ENCODE peak calls at places on chromosomes 6 and 20, in nine cellular contexts. Y, Q, G, T, D, V, W, C and L are unnamed samples.

GRCh38 chr6:44381739-44382138 is 5.8 kb upstream of the CDC5L start:
- DNase-seq in Y (no peak), Q (no peak), G (no peak), T (peak), D (no peak), V (no peak), W (no peak), C (no peak), L (no peak)

GRCh38 chr6:53309897-53310291 is 38.9 kb downstream of the ELOVL5 start:
- DNase-seq in Y (no peak), Q (no peak), G (no peak), T (no peak), D (no peak), V (no peak), W (no peak), C (no peak), L (no peak)

GRCh38 chr6:166786704-166787293 is 159.7 kb upstream of the RPS6KA2 start:
- DNase-seq in Y (no peak), Q (peak), G (peak), T (no peak), D (no peak), V (no peak), W (peak), C (no peak), L (no peak)

GRCh38 chr6:150775400-150775799 is 90.1 kb upstream of the MTHFD1L start:
- DNase-seq in Y (no peak), Q (no peak), G (no peak), T (no peak), D (no peak), V (no peak), W (no peak), C (no peak), L (no peak)

GRCh38 chr6:56387621-56388413 is 140.4 kb upstream of the COL21A1 start:
- DNase-seq in Y (no peak), Q (no peak), G (no peak), T (peak), D (peak), V (no peak), W (no peak), C (no peak), L (no peak)

GRCh38 chr6:111921108-111921507 is 47.9 kb upstream of the FYN start:
- DNase-seq in Y (no peak), Q (no peak), G (no peak), T (no peak), D (no peak), V (no peak), W (no peak), C (no peak), L (no peak)

GRCh38 chr6:15464211-15464725 is 198.6 kb downstream of the DTNBP1 start:
- DNase-seq in Y (no peak), Q (peak), G (no peak), T (no peak), D (peak), V (peak), W (no peak), C (no peak), L (no peak)

GRCh38 chr20:19815553-19815991 is 57.5 kb downstream of the RIN2 start:
- DNase-seq in Y (no peak), Q (peak), G (no peak), T (peak), D (no peak), V (no peak), W (no peak), C (no peak), L (peak)

GRCh38 chr6:37535701-37536461 is 36.2 kb upstream of the CCDC167 start:
- DNase-seq in Y (no peak), Q (no peak), G (no peak), T (no peak), D (peak), V (no peak), W (no peak), C (no peak), L (no peak)

GRCh38 chr6:99885051-99885450 is 109.0 kb downstream of the MCHR2 start:
- DNase-seq in Y (no peak), Q (no peak), G (no peak), T (no peak), D (no peak), V (no peak), W (no peak), C (no peak), L (no peak)

GRCh38 chr6:142744836-142745235 is 200.1 kb downstream of the HIVEP2 start:
- DNase-seq in Y (no peak), Q (no peak), G (no peak), T (no peak), D (no peak), V (no peak), W (no peak), C (no peak), L (no peak)

GRCh38 chr20:21096321-21097043 is 9.7 kb downstream of the LINC00237 start:
- DNase-seq in Y (no peak), Q (peak), G (peak), T (peak), D (no peak), V (no peak), W (peak), C (no peak), L (no peak)

GRCh38 chr6:117345292-117345610 is 79.9 kb downstream of the VGLL2 start:
- DNase-seq in Y (no peak), Q (no peak), G (no peak), T (no peak), D (no peak), V (no peak), W (no peak), C (no peak), L (no peak)

GRCh38 chr6:40523505-40524172 is 63.5 kb downstream of the LRFN2 start:
- DNase-seq in Y (no peak), Q (no peak), G (no peak), T (no peak), D (no peak), V (no peak), W (no peak), C (no peak), L (no peak)

GRCh38 chr6:149237464-149237863 is 80.0 kb upstream of the TAB2 start:
- DNase-seq in Y (no peak), Q (no peak), G (no peak), T (no peak), D (no peak), V (no peak), W (no peak), C (no peak), L (no peak)

GRCh38 chr20:34058831-34059230 is 53.2 kb downstream of the EIF2S2 start:
- DNase-seq in Y (no peak), Q (no peak), G (no peak), T (no peak), D (no peak), V (no peak), W (no peak), C (no peak), L (no peak)

GRCh38 chr6:70998148-70998547 is 41.3 kb upstream of the B3GAT2 start:
- DNase-seq in Y (no peak), Q (no peak), G (no peak), T (no peak), D (no peak), V (no peak), W (no peak), C (no peak), L (no peak)

GRCh38 chr6:36499918-36500317 is 47.4 kb downstream of the STK38 start:
- DNase-seq in Y (no peak), Q (no peak), G (no peak), T (no peak), D (no peak), V (no peak), W (no peak), C (no peak), L (no peak)

GRCh38 chr6:136982928-136983327 is 60.8 kb downstream of the SLC35D3 start:
- DNase-seq in Y (no peak), Q (no peak), G (no peak), T (no peak), D (no peak), V (no peak), W (no peak), C (no peak), L (no peak)

GRCh38 chr6:3808759-3809514 is 40.2 kb upstream of the FAM50B start:
- DNase-seq in Y (no peak), Q (peak), G (no peak), T (peak), D (peak), V (peak), W (no peak), C (peak), L (peak)

GRCh38 chr6:37182736-37183590 is 13.0 kb downstream of the PIM1 start:
- DNase-seq in Y (no peak), Q (no peak), G (no peak), T (peak), D (peak), V (peak), W (peak), C (no peak), L (no peak)

GRCh38 chr6:83958250-83958685 is 75.3 kb upstream of the MRAP2 start:
- DNase-seq in Y (no peak), Q (no peak), G (no peak), T (no peak), D (no peak), V (no peak), W (no peak), C (no peak), L (no peak)

GRCh38 chr6:25641940-25642666 is 9.9 kb upstream of the SCGN start:
- DNase-seq in Y (no peak), Q (peak), G (no peak), T (no peak), D (no peak), V (no peak), W (no peak), C (no peak), L (no peak)

GRCh38 chr6:170088349-170088951 is 202.4 kb downstream of the DLL1 start:
- DNase-seq in Y (peak), Q (no peak), G (no peak), T (peak), D (peak), V (peak), W (no peak), C (peak), L (peak)

GRCh38 chr20:36856196-36856595 is 19.7 kb upstream of the TLDC2 start:
- DNase-seq in Y (no peak), Q (no peak), G (no peak), T (no peak), D (no peak), V (no peak), W (no peak), C (no peak), L (no peak)

GRCh38 chr6:28491984-28492317 is 23.6 kb downstream of the GPX6 start:
- DNase-seq in Y (no peak), Q (no peak), G (no peak), T (no peak), D (no peak), V (no peak), W (no peak), C (no peak), L (no peak)

GRCh38 chr6:24778121-24778520 is 3.4 kb downstream of the GMNN start:
- DNase-seq in Y (no peak), Q (no peak), G (no peak), T (no peak), D (no peak), V (no peak), W (no peak), C (no peak), L (no peak)

GRCh38 chr6:146339716-146340115 is 203.9 kb upstream of the RAB32 start:
- DNase-seq in Y (no peak), Q (peak), G (no peak), T (peak), D (no peak), V (no peak), W (no peak), C (no peak), L (no peak)

GRCh38 chr6:54768542-54768941 is 78.0 kb upstream of the FAM83B start:
- DNase-seq in Y (no peak), Q (no peak), G (no peak), T (no peak), D (no peak), V (no peak), W (no peak), C (no peak), L (no peak)

GRCh38 chr20:6651016-6651415 is 116.5 kb upstream of the BMP2 start:
- DNase-seq in Y (no peak), Q (no peak), G (no peak), T (no peak), D (peak), V (peak), W (no peak), C (peak), L (peak)

GRCh38 chr6:132714160-132714559 is 305 bp upstream of the VNN1 start:
- DNase-seq in Y (no peak), Q (no peak), G (no peak), T (no peak), D (no peak), V (no peak), W (no peak), C (no peak), L (no peak)

GRCh38 chr6:30483677-30484279 is 5.5 kb upstream of the HLA-E start:
- DNase-seq in Y (no peak), Q (peak), G (no peak), T (no peak), D (no peak), V (no peak), W (peak), C (no peak), L (no peak)

GRCh38 chr20:24236963-24237362 is 232.5 kb upstream of the SYNDIG1 start:
- DNase-seq in Y (no peak), Q (no peak), G (peak), T (no peak), D (no peak), V (no peak), W (no peak), C (no peak), L (no peak)

GRCh38 chr6:166724576-166724975 is 97.5 kb upstream of the RPS6KA2 start:
- DNase-seq in Y (no peak), Q (no peak), G (no peak), T (no peak), D (no peak), V (no peak), W (no peak), C (no peak), L (no peak)

GRCh38 chr6:42103753-42104094 is 38.7 kb downstream of the C6orf132 start:
- DNase-seq in Y (no peak), Q (no peak), G (no peak), T (no peak), D (no peak), V (no peak), W (no peak), C (no peak), L (no peak)

GRCh38 chr6:42105714-42106662 is 36.4 kb downstream of the C6orf132 start:
- DNase-seq in Y (no peak), Q (no peak), G (no peak), T (no peak), D (no peak), V (no peak), W (no peak), C (no peak), L (no peak)

GRCh38 chr6:42104807-42105713 is 37.4 kb downstream of the C6orf132 start:
- DNase-seq in Y (no peak), Q (no peak), G (no peak), T (no peak), D (no peak), V (no peak), W (no peak), C (no peak), L (no peak)

GRCh38 chr6:42103218-42103617 is 39.2 kb downstream of the C6orf132 start:
- DNase-seq in Y (no peak), Q (no peak), G (no peak), T (peak), D (no peak), V (peak), W (no peak), C (no peak), L (no peak)

GRCh38 chr6:42104095-42104806 is 38.2 kb downstream of the C6orf132 start:
- DNase-seq in Y (peak), Q (peak), G (no peak), T (peak), D (peak), V (peak), W (peak), C (no peak), L (peak)
- TF ChIP-seq EP300 in Y (no peak), Q (no peak), G (no peak), T (no peak), D (no peak), V (no peak), W (no peak), C (no peak), L (no peak)

GRCh38 chr6:45610832-45611231 is 233.1 kb upstream of the SUPT3H start:
- DNase-seq in Y (no peak), Q (no peak), G (no peak), T (no peak), D (no peak), V (no peak), W (no peak), C (no peak), L (no peak)
- TF ChIP-seq CTCF in Y (no peak), Q (no peak), G (no peak), T (no peak), D (no peak), V (no peak), W (no peak), C (no peak), L (no peak)

GRCh38 chr20:2140561-2140960 is 38.9 kb downstream of the STK35 start:
- DNase-seq in Y (no peak), Q (no peak), G (no peak), T (peak), D (peak), V (peak), W (no peak), C (no peak), L (peak)
- TF ChIP-seq EP300 in Y (no peak), Q (no peak), G (no peak), T (no peak), D (no peak), V (no peak), W (no peak), C (no peak), L (no peak)

GRCh38 chr20:11716239-11716944 is 201.3 kb upstream of the BTBD3 start:
- DNase-seq in Y (no peak), Q (peak), G (no peak), T (no peak), D (no peak), V (no peak), W (no peak), C (no peak), L (no peak)
- TF ChIP-seq CTCF in Y (no peak), Q (no peak), G (no peak), T (no peak), D (no peak), V (no peak), W (no peak), C (no peak), L (no peak)